ENCODE peak calls at places on chromosomes 6 and 20, in eight cellular contexts. One of them, this sample, is unnamed.

GRCh38 chr6:1620504-1621327 is 11.0 kb downstream of the FOXC1 start:
- DNase-seq in NCI-H2081: no peak
- DNase-seq in HTR-8/SVneo: no peak
- DNase-seq in effector CD8-positive, alpha-beta T cell: no peak
- DNase-seq in fibroblast of mammary gland: no peak
- DNase-seq in right cardiac atrium: peak
- DNase-seq in cardiac fibroblast: no peak
- DNase-seq in GM13976: no peak
- DNase-seq in this sample: no peak

GRCh38 chr6:51934098-51934497 is 153.3 kb downstream of the PKHD1 start:
- DNase-seq in fibroblast of mammary gland: no peak
- DNase-seq in GM13976: peak
- DNase-seq in right cardiac atrium: no peak
- DNase-seq in HTR-8/SVneo: no peak
- DNase-seq in cardiac fibroblast: peak
- DNase-seq in effector CD8-positive, alpha-beta T cell: no peak
- DNase-seq in NCI-H2081: no peak
- DNase-seq in this sample: no peak

GRCh38 chr20:38520261-38520660 is 47.6 kb downstream of the RALGAPB start:
- DNase-seq in cardiac fibroblast: no peak
- DNase-seq in NCI-H2081: no peak
- DNase-seq in effector CD8-positive, alpha-beta T cell: no peak
- DNase-seq in GM13976: no peak
- DNase-seq in right cardiac atrium: no peak
- DNase-seq in HTR-8/SVneo: no peak
- DNase-seq in fibroblast of mammary gland: no peak
- DNase-seq in this sample: no peak

GRCh38 chr6:53741417-53741816 is 53.4 kb upstream of the LRRC1 start:
- DNase-seq in HTR-8/SVneo: no peak
- DNase-seq in fibroblast of mammary gland: peak
- DNase-seq in right cardiac atrium: no peak
- DNase-seq in NCI-H2081: no peak
- DNase-seq in effector CD8-positive, alpha-beta T cell: no peak
- DNase-seq in cardiac fibroblast: peak
- DNase-seq in GM13976: no peak
- DNase-seq in this sample: peak

GRCh38 chr20:20317195-20318113 is 50.5 kb upstream of the INSM1 start:
- DNase-seq in HTR-8/SVneo: no peak
- DNase-seq in cardiac fibroblast: no peak
- DNase-seq in GM13976: no peak
- DNase-seq in right cardiac atrium: no peak
- DNase-seq in NCI-H2081: peak
- DNase-seq in fibroblast of mammary gland: no peak
- DNase-seq in effector CD8-positive, alpha-beta T cell: no peak
- DNase-seq in this sample: no peak

GRCh38 chr6:41373367-41373918 is 38.0 kb downstream of the NCR2 start:
- DNase-seq in GM13976: no peak
- DNase-seq in HTR-8/SVneo: no peak
- DNase-seq in fibroblast of mammary gland: no peak
- DNase-seq in right cardiac atrium: no peak
- DNase-seq in cardiac fibroblast: no peak
- DNase-seq in NCI-H2081: no peak
- DNase-seq in effector CD8-positive, alpha-beta T cell: no peak
- DNase-seq in this sample: no peak

GRCh38 chr6:87914637-87915395 is 132.8 kb upstream of the SPACA1 start:
- DNase-seq in fibroblast of mammary gland: peak
- DNase-seq in cardiac fibroblast: peak
- DNase-seq in NCI-H2081: no peak
- DNase-seq in right cardiac atrium: no peak
- DNase-seq in effector CD8-positive, alpha-beta T cell: no peak
- DNase-seq in HTR-8/SVneo: no peak
- DNase-seq in GM13976: no peak
- DNase-seq in this sample: no peak

GRCh38 chr20:10671850-10672578 is 1.8 kb downstream of the JAG1 start:
- DNase-seq in effector CD8-positive, alpha-beta T cell: no peak
- DNase-seq in cardiac fibroblast: peak
- DNase-seq in HTR-8/SVneo: peak
- DNase-seq in GM13976: peak
- DNase-seq in NCI-H2081: no peak
- DNase-seq in right cardiac atrium: peak
- DNase-seq in fibroblast of mammary gland: peak
- DNase-seq in this sample: peak

GRCh38 chr6:135888818-135889217 is 37.3 kb downstream of the PDE7B start:
- DNase-seq in NCI-H2081: no peak
- DNase-seq in cardiac fibroblast: no peak
- DNase-seq in right cardiac atrium: no peak
- DNase-seq in GM13976: no peak
- DNase-seq in fibroblast of mammary gland: no peak
- DNase-seq in HTR-8/SVneo: no peak
- DNase-seq in effector CD8-positive, alpha-beta T cell: no peak
- DNase-seq in this sample: no peak

GRCh38 chr6:124676033-124676432 is 286.2 kb upstream of the RNF217 start:
- DNase-seq in GM13976: no peak
- DNase-seq in effector CD8-positive, alpha-beta T cell: no peak
- DNase-seq in fibroblast of mammary gland: peak
- DNase-seq in cardiac fibroblast: peak
- DNase-seq in HTR-8/SVneo: peak
- DNase-seq in right cardiac atrium: no peak
- DNase-seq in NCI-H2081: no peak
- DNase-seq in this sample: peak

GRCh38 chr20:23356203-23356602 is 5.6 kb downstream of the NXT1 start:
- DNase-seq in right cardiac atrium: peak
- DNase-seq in effector CD8-positive, alpha-beta T cell: no peak
- DNase-seq in HTR-8/SVneo: no peak
- DNase-seq in fibroblast of mammary gland: no peak
- DNase-seq in cardiac fibroblast: no peak
- DNase-seq in GM13976: no peak
- DNase-seq in NCI-H2081: no peak
- DNase-seq in this sample: no peak

GRCh38 chr6:42232035-42232434 is 14.4 kb upstream of the MRPS10 start:
- DNase-seq in GM13976: no peak
- DNase-seq in HTR-8/SVneo: no peak
- DNase-seq in right cardiac atrium: no peak
- DNase-seq in cardiac fibroblast: no peak
- DNase-seq in effector CD8-positive, alpha-beta T cell: no peak
- DNase-seq in fibroblast of mammary gland: no peak
- DNase-seq in NCI-H2081: no peak
- DNase-seq in this sample: no peak

This sample was measured in NCI-H226.